ENCODE peak calls at places on chromosomes 1 and 21, in four cellular contexts. One of them, this sample, is unnamed.
A peak's percentile ranks its signal among the peaks of the same experiment; 100 is the strongest.

GRCh38 chr1:231093158-231093922 is 53.3 kb upstream of the FAM89A start:
- DNase-seq in Peyer's patch: no peak
- DNase-seq in cerebellum: peak; percentile 43
- DNase-seq in hepatocyte: no peak
- DNase-seq in this sample: no peak

GRCh38 chr1:36782085-36782484 is 252.2 kb downstream of the GRIK3 start:
- DNase-seq in Peyer's patch: no peak
- DNase-seq in hepatocyte: no peak
- DNase-seq in cerebellum: no peak
- DNase-seq in this sample: no peak

GRCh38 chr1:103162360-103162759 is 54.0 kb upstream of the COL11A1 start:
- DNase-seq in hepatocyte: no peak
- DNase-seq in Peyer's patch: no peak
- DNase-seq in cerebellum: no peak
- DNase-seq in this sample: no peak

GRCh38 chr1:182761396-182762395 is 27.9 kb upstream of the NPL start:
- DNase-seq in hepatocyte: no peak
- DNase-seq in Peyer's patch: no peak
- DNase-seq in cerebellum: no peak
- DNase-seq in this sample: peak; percentile 56

GRCh38 chr1:67685558-67686271 is 714 bp downstream of the GADD45A start:
- DNase-seq in cerebellum: no peak
- DNase-seq in hepatocyte: peak; percentile 69
- DNase-seq in Peyer's patch: peak; percentile 54
- DNase-seq in this sample: no peak

GRCh38 chr21:31372176-31372765 is 28.2 kb upstream of the TIAM1 start:
- DNase-seq in cerebellum: no peak
- DNase-seq in Peyer's patch: no peak
- DNase-seq in hepatocyte: no peak
- DNase-seq in this sample: no peak

GRCh38 chr1:118960567-118961136 is 27.5 kb downstream of the TBX15 start:
- DNase-seq in hepatocyte: peak; percentile 89
- DNase-seq in cerebellum: no peak
- DNase-seq in Peyer's patch: no peak
- DNase-seq in this sample: no peak

GRCh38 chr1:175478203-175478602 is 265.2 kb downstream of the TNR start:
- DNase-seq in cerebellum: no peak
- DNase-seq in hepatocyte: peak; percentile 37
- DNase-seq in Peyer's patch: no peak
- DNase-seq in this sample: no peak

GRCh38 chr1:224212618-224213037 is 29.6 kb downstream of the DEGS1 start:
- DNase-seq in hepatocyte: peak; percentile 50
- DNase-seq in Peyer's patch: no peak
- DNase-seq in cerebellum: no peak
- DNase-seq in this sample: no peak

GRCh38 chr1:25503551-25504426 is 39.6 kb upstream of the LDLRAP1 start:
- DNase-seq in cerebellum: no peak
- DNase-seq in hepatocyte: peak; percentile 61
- DNase-seq in Peyer's patch: peak; percentile 55
- DNase-seq in this sample: no peak

GRCh38 chr21:45093064-45093532 is 18.7 kb downstream of the ADARB1 start:
- DNase-seq in cerebellum: no peak
- DNase-seq in Peyer's patch: no peak
- DNase-seq in hepatocyte: no peak
- DNase-seq in this sample: no peak

This sample was measured in NCI-H446 treated with DMSO at 0.1 percent for 48 hours.